ENCODE peak calls at places on chromosomes 5 and 9, in seven cellular contexts. One of them, this sample, is unnamed.

GRCh38 chr5:140926903-140927573 is 939 bp downstream of the PCDHAC1 start:
- DNase-seq in mesendoderm: peak; percentile 75
- DNase-seq in neuronal stem cell: peak; percentile 12
- DNase-seq in H1: no peak
- DNase-seq in IMR-90: no peak
- DNase-seq in H9: peak; percentile 61
- DNase-seq in trophoblast cell: no peak
- DNase-seq in this sample: peak; percentile 78

GRCh38 chr5:171997011-171997410 is 9.4 kb downstream of the FBXW11 start:
- DNase-seq in mesendoderm: peak; percentile 35
- DNase-seq in neuronal stem cell: no peak
- DNase-seq in H1: no peak
- DNase-seq in IMR-90: no peak
- DNase-seq in H9: no peak
- DNase-seq in trophoblast cell: no peak
- DNase-seq in this sample: no peak

GRCh38 chr9:94882953-94883641 is 156.6 kb downstream of the AOPEP start:
- DNase-seq in mesendoderm: no peak
- DNase-seq in neuronal stem cell: no peak
- DNase-seq in H1: no peak
- DNase-seq in IMR-90: no peak
- DNase-seq in H9: no peak
- DNase-seq in trophoblast cell: no peak
- DNase-seq in this sample: no peak

GRCh38 chr9:90393355-90394152 is 249.1 kb downstream of the DIRAS2 start:
- DNase-seq in mesendoderm: peak; percentile 8
- DNase-seq in neuronal stem cell: no peak
- DNase-seq in H1: no peak
- DNase-seq in IMR-90: no peak
- DNase-seq in H9: no peak
- DNase-seq in trophoblast cell: no peak
- DNase-seq in this sample: no peak

GRCh38 chr5:92653730-92654461 is 927.1 kb downstream of the NR2F1-AS1 start:
- DNase-seq in mesendoderm: peak; percentile 22
- DNase-seq in neuronal stem cell: no peak
- DNase-seq in H1: no peak
- DNase-seq in IMR-90: no peak
- DNase-seq in H9: no peak
- DNase-seq in trophoblast cell: no peak
- DNase-seq in this sample: no peak

GRCh38 chr5:74173260-74173659 is 467.3 kb downstream of the ENC1 start:
- DNase-seq in mesendoderm: peak; percentile 59
- DNase-seq in neuronal stem cell: no peak
- DNase-seq in H1: no peak
- DNase-seq in IMR-90: no peak
- DNase-seq in H9: no peak
- DNase-seq in trophoblast cell: no peak
- DNase-seq in this sample: peak; percentile 17

GRCh38 chr9:104177003-104177611 is 83.0 kb downstream of the SMC2 start:
- DNase-seq in mesendoderm: peak; percentile 26
- DNase-seq in neuronal stem cell: no peak
- DNase-seq in H1: no peak
- DNase-seq in IMR-90: no peak
- DNase-seq in H9: no peak
- DNase-seq in trophoblast cell: no peak
- DNase-seq in this sample: no peak

GRCh38 chr5:143694357-143694756 is 117.6 kb upstream of the HMHB1 start:
- DNase-seq in mesendoderm: no peak
- DNase-seq in neuronal stem cell: no peak
- DNase-seq in H1: no peak
- DNase-seq in IMR-90: no peak
- DNase-seq in H9: no peak
- DNase-seq in trophoblast cell: no peak
- DNase-seq in this sample: no peak

GRCh38 chr5:154962494-154962893 is 21.6 kb downstream of the MRPL22 start:
- DNase-seq in mesendoderm: no peak
- DNase-seq in neuronal stem cell: no peak
- DNase-seq in H1: no peak
- DNase-seq in IMR-90: peak; percentile 47
- DNase-seq in H9: no peak
- DNase-seq in trophoblast cell: no peak
- DNase-seq in this sample: peak; percentile 19

GRCh38 chr9:113380869-113381378 is 4.1 kb upstream of the HDHD3 start:
- DNase-seq in mesendoderm: no peak
- DNase-seq in neuronal stem cell: no peak
- DNase-seq in H1: no peak
- DNase-seq in IMR-90: no peak
- DNase-seq in H9: no peak
- DNase-seq in trophoblast cell: no peak
- DNase-seq in this sample: no peak

GRCh38 chr5:106331415-106331814 is 1339.3 kb downstream of the EFNA5 start:
- DNase-seq in mesendoderm: no peak
- DNase-seq in neuronal stem cell: no peak
- DNase-seq in H1: no peak
- DNase-seq in IMR-90: peak; percentile 98
- DNase-seq in H9: no peak
- DNase-seq in trophoblast cell: no peak
- DNase-seq in this sample: peak; percentile 82

GRCh38 chr9:80157128-80157527 is 585.4 kb downstream of the TLE4 start:
- DNase-seq in mesendoderm: peak; percentile 52
- DNase-seq in neuronal stem cell: no peak
- DNase-seq in H1: no peak
- DNase-seq in IMR-90: no peak
- DNase-seq in H9: no peak
- DNase-seq in trophoblast cell: no peak
- DNase-seq in this sample: no peak

GRCh38 chr9:106878943-106879916 is 16.3 kb downstream of the ZNF462 start:
- DNase-seq in mesendoderm: no peak
- DNase-seq in neuronal stem cell: peak; percentile 52
- DNase-seq in H1: no peak
- DNase-seq in IMR-90: peak; percentile 99
- DNase-seq in H9: no peak
- DNase-seq in trophoblast cell: peak; percentile 11
- DNase-seq in this sample: peak; percentile 98

GRCh38 chr5:76874088-76874581 is 24.3 kb downstream of the S100Z start:
- DNase-seq in mesendoderm: peak; percentile 95
- DNase-seq in neuronal stem cell: no peak
- DNase-seq in H1: no peak
- DNase-seq in IMR-90: no peak
- DNase-seq in H9: no peak
- DNase-seq in trophoblast cell: no peak
- DNase-seq in this sample: no peak

GRCh38 chr5:27240791-27241190 is 202.4 kb upstream of the CDH9 start:
- DNase-seq in mesendoderm: no peak
- DNase-seq in neuronal stem cell: no peak
- DNase-seq in H1: no peak
- DNase-seq in IMR-90: no peak
- DNase-seq in H9: no peak
- DNase-seq in trophoblast cell: no peak
- DNase-seq in this sample: no peak

GRCh38 chr9:109179801-109180523 is 12.9 kb upstream of the FRRS1L start:
- DNase-seq in mesendoderm: no peak
- DNase-seq in neuronal stem cell: no peak
- DNase-seq in H1: no peak
- DNase-seq in IMR-90: no peak
- DNase-seq in H9: no peak
- DNase-seq in trophoblast cell: no peak
- DNase-seq in this sample: no peak

GRCh38 chr9:98045234-98046160 is 11.0 kb upstream of the NANS start:
- DNase-seq in mesendoderm: no peak
- DNase-seq in neuronal stem cell: no peak
- DNase-seq in H1: no peak
- DNase-seq in IMR-90: no peak
- DNase-seq in H9: no peak
- DNase-seq in trophoblast cell: no peak
- DNase-seq in this sample: no peak

GRCh38 chr5:154837009-154837881 is 13.2 kb downstream of the FAXDC2 start:
- DNase-seq in mesendoderm: no peak
- DNase-seq in neuronal stem cell: no peak
- DNase-seq in H1: no peak
- DNase-seq in IMR-90: no peak
- DNase-seq in H9: no peak
- DNase-seq in trophoblast cell: no peak
- DNase-seq in this sample: no peak

GRCh38 chr5:32190094-32190493 is 16.0 kb upstream of the GOLPH3 start:
- DNase-seq in mesendoderm: no peak
- DNase-seq in neuronal stem cell: no peak
- DNase-seq in H1: no peak
- DNase-seq in IMR-90: peak; percentile 50
- DNase-seq in H9: no peak
- DNase-seq in trophoblast cell: no peak
- DNase-seq in this sample: no peak

GRCh38 chr9:110276827-110277226 is 20.5 kb upstream of the TXN start:
- DNase-seq in mesendoderm: no peak
- DNase-seq in neuronal stem cell: no peak
- DNase-seq in H1: no peak
- DNase-seq in IMR-90: no peak
- DNase-seq in H9: no peak
- DNase-seq in trophoblast cell: no peak
- DNase-seq in this sample: no peak

GRCh38 chr5:124735169-124735858 is 11.1 kb downstream of the ZNF608 start:
- DNase-seq in mesendoderm: peak; percentile 95
- DNase-seq in neuronal stem cell: no peak
- DNase-seq in H1: no peak
- DNase-seq in IMR-90: no peak
- DNase-seq in H9: peak; percentile 73
- DNase-seq in trophoblast cell: peak; percentile 20
- DNase-seq in this sample: peak; percentile 75

GRCh38 chr5:42951847-42952411 is 88.2 kb downstream of the ANXA2R start:
- DNase-seq in mesendoderm: no peak
- DNase-seq in neuronal stem cell: no peak
- DNase-seq in H1: no peak
- DNase-seq in IMR-90: peak; percentile 22
- DNase-seq in H9: no peak
- DNase-seq in trophoblast cell: no peak
- DNase-seq in this sample: no peak

GRCh38 chr5:76113103-76113502 is 29.9 kb downstream of the SV2C start:
- DNase-seq in mesendoderm: no peak
- DNase-seq in neuronal stem cell: no peak
- DNase-seq in H1: no peak
- DNase-seq in IMR-90: no peak
- DNase-seq in H9: no peak
- DNase-seq in trophoblast cell: no peak
- DNase-seq in this sample: no peak

GRCh38 chr5:36442796-36443195 is 141.1 kb upstream of the RANBP3L start:
- DNase-seq in mesendoderm: no peak
- DNase-seq in neuronal stem cell: no peak
- DNase-seq in H1: no peak
- DNase-seq in IMR-90: peak; percentile 37
- DNase-seq in H9: no peak
- DNase-seq in trophoblast cell: no peak
- DNase-seq in this sample: peak; percentile 3

GRCh38 chr5:121968910-121969607 is 7.3 kb downstream of the SRFBP1 start:
- DNase-seq in mesendoderm: no peak
- DNase-seq in neuronal stem cell: no peak
- DNase-seq in H1: no peak
- DNase-seq in IMR-90: peak; percentile 100
- DNase-seq in H9: no peak
- DNase-seq in trophoblast cell: peak; percentile 5
- DNase-seq in this sample: peak; percentile 100

GRCh38 chr5:160565376-160565775 is 143.7 kb downstream of the PTTG1 start:
- DNase-seq in mesendoderm: peak; percentile 59
- DNase-seq in neuronal stem cell: no peak
- DNase-seq in H1: no peak
- DNase-seq in IMR-90: no peak
- DNase-seq in H9: no peak
- DNase-seq in trophoblast cell: no peak
- DNase-seq in this sample: no peak

GRCh38 chr5:169300468-169301385 is at the start of gene SLIT3:
- DNase-seq in mesendoderm: peak; percentile 88
- DNase-seq in neuronal stem cell: peak; percentile 82
- DNase-seq in H1: peak; percentile 38
- DNase-seq in IMR-90: peak; percentile 47
- DNase-seq in H9: peak; percentile 87
- DNase-seq in trophoblast cell: peak; percentile 43
- DNase-seq in this sample: peak; percentile 47

GRCh38 chr5:96733771-96734498 is 71.8 kb downstream of the CAST start:
- DNase-seq in mesendoderm: peak; percentile 42
- DNase-seq in neuronal stem cell: no peak
- DNase-seq in H1: no peak
- DNase-seq in IMR-90: peak; percentile 35
- DNase-seq in H9: peak; percentile 43
- DNase-seq in trophoblast cell: peak; percentile 90
- DNase-seq in this sample: no peak

GRCh38 chr9:32581512-32582143 is 8.7 kb upstream of the NDUFB6 start:
- DNase-seq in mesendoderm: peak; percentile 79
- DNase-seq in neuronal stem cell: peak; percentile 40
- DNase-seq in H1: no peak
- DNase-seq in IMR-90: peak; percentile 67
- DNase-seq in H9: peak; percentile 43
- DNase-seq in trophoblast cell: peak; percentile 73
- DNase-seq in this sample: peak; percentile 54

GRCh38 chr5:16792278-16793275 is 143.5 kb downstream of the MYO10 start:
- DNase-seq in mesendoderm: no peak
- DNase-seq in neuronal stem cell: no peak
- DNase-seq in H1: no peak
- DNase-seq in IMR-90: no peak
- DNase-seq in H9: no peak
- DNase-seq in trophoblast cell: no peak
- DNase-seq in this sample: no peak
- H4K8ac ChIP-seq in mesendoderm: no peak overlapping the region
- H4K8ac ChIP-seq in neuronal stem cell: no peak overlapping the region
- H4K8ac ChIP-seq in H1: no peak overlapping the region
- H4K8ac ChIP-seq in IMR-90: no peak overlapping the region
- H4K8ac ChIP-seq in H9: no peak overlapping the region
- H4K8ac ChIP-seq in trophoblast cell: no peak overlapping the region
- H4K8ac ChIP-seq in this sample: peak overlapping the region; percentile 55

GRCh38 chr9:111582888-111583287 is 16.6 kb downstream of the PTGR1 start:
- DNase-seq in mesendoderm: no peak
- DNase-seq in neuronal stem cell: no peak
- DNase-seq in H1: no peak
- DNase-seq in IMR-90: peak; percentile 63
- DNase-seq in H9: no peak
- DNase-seq in trophoblast cell: no peak
- DNase-seq in this sample: no peak
- H2BK5ac ChIP-seq in mesendoderm: no peak overlapping the region
- H2BK5ac ChIP-seq in neuronal stem cell: no peak overlapping the region
- H2BK5ac ChIP-seq in H1: no peak overlapping the region
- H2BK5ac ChIP-seq in IMR-90: no peak overlapping the region
- H2BK5ac ChIP-seq in H9: no peak overlapping the region
- H2BK5ac ChIP-seq in trophoblast cell: no peak overlapping the region
- H2BK5ac ChIP-seq in this sample: no peak overlapping the region

GRCh38 chr9:91867740-91868139 is 82.3 kb downstream of the ROR2 start:
- DNase-seq in mesendoderm: no peak
- DNase-seq in neuronal stem cell: no peak
- DNase-seq in H1: no peak
- DNase-seq in IMR-90: no peak
- DNase-seq in H9: no peak
- DNase-seq in trophoblast cell: no peak
- DNase-seq in this sample: no peak
- H4K8ac ChIP-seq in mesendoderm: no peak overlapping the region
- H4K8ac ChIP-seq in neuronal stem cell: no peak overlapping the region
- H4K8ac ChIP-seq in H1: no peak overlapping the region
- H4K8ac ChIP-seq in IMR-90: no peak overlapping the region
- H4K8ac ChIP-seq in H9: no peak overlapping the region
- H4K8ac ChIP-seq in trophoblast cell: no peak overlapping the region
- H4K8ac ChIP-seq in this sample: no peak overlapping the region

DNA sequence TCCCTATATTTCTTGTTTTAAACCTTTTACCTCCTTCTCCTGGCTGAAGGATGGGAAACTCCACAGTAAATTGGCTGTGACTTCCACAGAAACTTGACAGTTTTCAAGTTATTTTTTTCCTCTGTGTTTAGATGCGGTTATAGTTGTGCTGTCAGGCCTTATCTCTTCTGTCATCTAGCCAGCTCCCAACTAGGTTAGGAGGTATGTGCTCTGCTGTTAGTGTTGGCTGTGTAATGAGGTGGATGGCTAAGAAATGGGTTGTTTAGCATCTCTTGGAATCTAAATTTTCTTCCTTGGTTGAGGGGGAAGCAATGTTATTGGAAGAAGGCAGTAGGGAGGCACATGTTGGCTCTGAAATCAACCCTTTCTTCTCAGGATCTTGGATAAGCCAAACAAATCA is 149.9 kb upstream of the RUSC2 start:
- DNase-seq in mesendoderm: no peak
- DNase-seq in neuronal stem cell: no peak
- DNase-seq in H1: no peak
- DNase-seq in IMR-90: peak; percentile 25
- DNase-seq in H9: no peak
- DNase-seq in trophoblast cell: no peak
- DNase-seq in this sample: no peak
- H2BK5ac ChIP-seq in mesendoderm: no peak overlapping the region
- H2BK5ac ChIP-seq in neuronal stem cell: no peak overlapping the region
- H2BK5ac ChIP-seq in H1: no peak overlapping the region
- H2BK5ac ChIP-seq in IMR-90: no peak overlapping the region
- H2BK5ac ChIP-seq in H9: no peak overlapping the region
- H2BK5ac ChIP-seq in trophoblast cell: no peak overlapping the region
- H2BK5ac ChIP-seq in this sample: no peak overlapping the region